ENCODE peak calls at places on chromosomes 1 and 21, in four cellular contexts. G is heart right ventricle, Z is cardiac fibroblast, E is HFF-Myc. D is an unnamed sample.
A peak's percentile ranks its signal among the peaks of the same experiment; 100 is the strongest.

GRCh38 chr21:34782666-34783365 is 114.0 kb downstream of the CLIC6 start:
- DNase-seq in E (no peak), Z (no peak), G (no peak), D (no peak)

GRCh38 chr21:43328591-43329360 is 98.2 kb downstream of the SIK1 start:
- DNase-seq in G (no peak), E (no peak), Z (no peak), D (no peak)

GRCh38 chr1:109802136-109802900 is 38.6 kb upstream of the EPS8L3 start:
- DNase-seq in E (no peak), G (no peak), Z (no peak), D (no peak)

GRCh38 chr1:46466477-46467182 is 23.0 kb upstream of the DMBX1 start:
- DNase-seq in G (no peak), E (no peak), Z (peak; percentile 10), D (no peak)

GRCh38 chr1:150575072-150575489 is 4.3 kb downstream of the MCL1 start:
- DNase-seq in Z (no peak), G (no peak), E (no peak), D (no peak)

GRCh38 chr1:167669209-167670139 is 39.4 kb downstream of the RCSD1 start:
- DNase-seq in G (no peak), E (no peak), Z (no peak), D (no peak)

GRCh38 chr1:204879351-204879750 is 8.7 kb downstream of the NFASC start:
- DNase-seq in G (no peak), Z (peak; percentile 24), E (no peak), D (no peak)

GRCh38 chr1:19878637-19878985 is 3.6 kb upstream of the OTUD3 start:
- DNase-seq in E (no peak), Z (no peak), G (no peak), D (no peak)

GRCh38 chr1:10631121-10631810 is 156.5 kb downstream of the PEX14 start:
- DNase-seq in E (no peak), Z (no peak), G (no peak), D (no peak)

GRCh38 chr1:180920702-180921101 is 8.0 kb downstream of the KIAA1614 start:
- DNase-seq in Z (no peak), G (no peak), E (no peak), D (no peak)

GRCh38 chr1:21586926-21587601 is 77.8 kb downstream of the ALPL start:
- DNase-seq in Z (peak; percentile 81), G (peak; percentile 60), E (peak; percentile 44), D (no peak)

GRCh38 chr1:92123868-92124267 is 43.7 kb downstream of the BTBD8 start:
- DNase-seq in G (no peak), E (no peak), Z (peak; percentile 11), D (no peak)

DNA sequence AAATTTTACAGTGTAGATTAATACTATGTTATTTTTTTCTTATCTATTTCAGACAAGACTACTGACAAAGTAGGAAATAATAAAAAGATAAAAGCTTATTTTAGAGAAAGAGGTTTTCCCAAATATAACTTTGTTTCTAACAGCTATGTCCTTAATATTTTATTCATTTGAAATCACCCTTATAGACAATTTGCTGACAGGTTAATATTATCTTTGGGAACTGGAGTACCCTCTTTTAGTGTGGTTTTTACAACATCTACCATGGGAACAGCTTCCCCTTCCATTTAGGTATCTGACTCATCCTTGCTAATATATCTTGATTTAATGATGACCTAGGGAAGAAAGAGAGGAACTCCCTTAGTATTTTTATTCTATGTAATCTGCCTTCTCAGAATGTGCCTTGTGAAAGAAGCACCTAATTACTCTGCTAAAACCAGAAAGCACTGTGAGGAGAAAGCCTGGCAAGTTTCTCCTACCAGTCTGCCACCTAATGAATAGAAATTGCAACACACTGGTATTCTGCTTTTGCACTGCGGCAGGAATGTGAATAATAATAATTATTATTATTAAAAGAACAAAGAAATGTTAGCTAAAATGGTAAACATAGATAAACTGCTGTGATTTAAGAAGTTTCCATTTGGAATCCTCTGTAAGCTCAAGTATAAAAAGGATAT is 192.8 kb downstream of the PDE4B start:
- DNase-seq in G (no peak), Z (no peak), E (no peak), D (no peak)
- TF ChIP-seq CTCF in G (no peak), Z (no peak), E (no peak), D (no peak)

GRCh38 chr1:32111789-32112188 is 3.9 kb downstream of the KPNA6 start:
- DNase-seq in G (no peak), Z (peak; percentile 48), E (no peak), D (no peak)
- H3K4me3 ChIP-seq in G (no peak overlapping the region), Z (no peak overlapping the region), E (no peak overlapping the region), D (no peak overlapping the region)

GRCh38 chr1:22751124-22751531 is 40.5 kb downstream of the EPHB2 start:
- DNase-seq in G (no peak), Z (peak; percentile 22), E (no peak), D (no peak)
- TF ChIP-seq CTCF in G (no peak), Z (no peak), E (no peak), D (no peak)

GRCh38 chr1:216721878-216722277 is 1.4 kb downstream of the ESRRG start:
- DNase-seq in G (no peak), Z (no peak), E (no peak), D (no peak)
- H3K4me3 ChIP-seq in G (peak overlapping the region; percentile 38), Z (no peak overlapping the region), E (no peak overlapping the region), D (no peak overlapping the region)

D was measured in LNCaP clone FGC.